ENCODE peak calls at places on chromosomes 3 and 15, in five cellular contexts. One of them, this sample, is unnamed.

GRCh38 chr15:61639491-61639890 is 410.4 kb upstream of the RORA start:
- DNase-seq in GM23338: peak; percentile 27
- DNase-seq in MM.1S: no peak
- DNase-seq in hepatocyte: no peak
- DNase-seq in GM23248: no peak
- DNase-seq in this sample: no peak

GRCh38 chr15:49506341-49506740 is 83.3 kb downstream of the FGF7 start:
- DNase-seq in GM23338: no peak
- DNase-seq in MM.1S: no peak
- DNase-seq in hepatocyte: no peak
- DNase-seq in GM23248: no peak
- DNase-seq in this sample: no peak

GRCh38 chr3:133989931-133990702 is 39.6 kb downstream of the SLCO2A1 start:
- DNase-seq in GM23338: no peak
- DNase-seq in MM.1S: no peak
- DNase-seq in hepatocyte: no peak
- DNase-seq in GM23248: no peak
- DNase-seq in this sample: no peak

GRCh38 chr3:126311338-126311978 is 45.8 kb downstream of the KLF15 start:
- DNase-seq in GM23338: no peak
- DNase-seq in MM.1S: no peak
- DNase-seq in hepatocyte: no peak
- DNase-seq in GM23248: no peak
- DNase-seq in this sample: no peak

GRCh38 chr3:169145551-169145950 is 518.0 kb downstream of the MECOM start:
- DNase-seq in GM23338: no peak
- DNase-seq in MM.1S: no peak
- DNase-seq in hepatocyte: no peak
- DNase-seq in GM23248: peak; percentile 5
- DNase-seq in this sample: no peak

GRCh38 chr3:116190095-116190494 is 255.2 kb downstream of the LSAMP start:
- DNase-seq in GM23338: no peak
- DNase-seq in MM.1S: no peak
- DNase-seq in hepatocyte: no peak
- DNase-seq in GM23248: no peak
- DNase-seq in this sample: no peak

GRCh38 chr3:146421814-146422748 is 47.3 kb downstream of the PLSCR2 start:
- DNase-seq in GM23338: no peak
- DNase-seq in MM.1S: no peak
- DNase-seq in hepatocyte: no peak
- DNase-seq in GM23248: peak; percentile 76
- DNase-seq in this sample: no peak

GRCh38 chr3:119570229-119570628 is 9.1 kb upstream of the ADPRH start:
- DNase-seq in GM23338: no peak
- DNase-seq in MM.1S: peak; percentile 10
- DNase-seq in hepatocyte: no peak
- DNase-seq in GM23248: no peak
- DNase-seq in this sample: no peak

GRCh38 chr3:126468028-126468891 is 7.4 kb downstream of the ZXDC start:
- DNase-seq in GM23338: no peak
- DNase-seq in MM.1S: no peak
- DNase-seq in hepatocyte: peak; percentile 38
- DNase-seq in GM23248: peak; percentile 46
- DNase-seq in this sample: no peak

GRCh38 chr15:74529911-74530310 is 11.1 kb upstream of the ARID3B start:
- DNase-seq in GM23338: no peak
- DNase-seq in MM.1S: no peak
- DNase-seq in hepatocyte: no peak
- DNase-seq in GM23248: peak; percentile 91
- DNase-seq in this sample: no peak

GRCh38 chr3:161508852-161509477 is 12.4 kb downstream of the OTOL1 start:
- DNase-seq in GM23338: peak; percentile 27
- DNase-seq in MM.1S: peak; percentile 69
- DNase-seq in hepatocyte: no peak
- DNase-seq in GM23248: peak; percentile 17
- DNase-seq in this sample: no peak

GRCh38 chr3:126124896-126125295 is 41.0 kb upstream of the SLC41A3 start:
- DNase-seq in GM23338: no peak
- DNase-seq in MM.1S: no peak
- DNase-seq in hepatocyte: no peak
- DNase-seq in GM23248: no peak
- DNase-seq in this sample: no peak

GRCh38 chr3:143525408-143525807 is 322.9 kb downstream of the SLC9A9 start:
- DNase-seq in GM23338: no peak
- DNase-seq in MM.1S: no peak
- DNase-seq in hepatocyte: no peak
- DNase-seq in GM23248: peak; percentile 69
- DNase-seq in this sample: no peak

GRCh38 chr3:57164606-57165573 is at the start of gene IL17RD:
- DNase-seq in GM23338: peak; percentile 96
- DNase-seq in MM.1S: peak; percentile 78
- DNase-seq in hepatocyte: peak; percentile 95
- DNase-seq in GM23248: peak; percentile 93
- DNase-seq in this sample: peak; percentile 96

GRCh38 chr3:111534701-111535100 is 7.3 kb upstream of the CD96 start:
- DNase-seq in GM23338: no peak
- DNase-seq in MM.1S: no peak
- DNase-seq in hepatocyte: no peak
- DNase-seq in GM23248: peak; percentile 78
- DNase-seq in this sample: no peak

GRCh38 chr3:13189639-13190375 is 116.6 kb upstream of the IQSEC1 start:
- DNase-seq in GM23338: no peak
- DNase-seq in MM.1S: no peak
- DNase-seq in hepatocyte: peak; percentile 57
- DNase-seq in GM23248: peak; percentile 55
- DNase-seq in this sample: no peak

GRCh38 chr3:136251511-136251910 is 1.4 kb downstream of the PCCB start:
- DNase-seq in GM23338: no peak
- DNase-seq in MM.1S: no peak
- DNase-seq in hepatocyte: no peak
- DNase-seq in GM23248: peak; percentile 22
- DNase-seq in this sample: no peak

GRCh38 chr3:6771171-6771570 is 89.7 kb upstream of the GRM7 start:
- DNase-seq in GM23338: no peak
- DNase-seq in MM.1S: no peak
- DNase-seq in hepatocyte: no peak
- DNase-seq in GM23248: no peak
- DNase-seq in this sample: no peak
- TF ChIP-seq EZH2phosphoT487 in GM23338: no peak
- TF ChIP-seq EZH2phosphoT487 in MM.1S: no peak
- TF ChIP-seq EZH2phosphoT487 in hepatocyte: no peak
- TF ChIP-seq EZH2phosphoT487 in GM23248: no peak
- TF ChIP-seq EZH2phosphoT487 in this sample: no peak

GRCh38 chr15:54519577-54519976 is 541.3 kb downstream of the UNC13C start:
- DNase-seq in GM23338: no peak
- DNase-seq in MM.1S: peak; percentile 91
- DNase-seq in hepatocyte: no peak
- DNase-seq in GM23248: no peak
- DNase-seq in this sample: no peak
- H3K4me2 ChIP-seq in GM23338: no peak overlapping the region
- H3K4me2 ChIP-seq in MM.1S: peak overlapping the region; percentile 82
- H3K4me2 ChIP-seq in hepatocyte: no peak overlapping the region
- H3K4me2 ChIP-seq in GM23248: no peak overlapping the region
- H3K4me2 ChIP-seq in this sample: no peak overlapping the region

GRCh38 chr3:29283739-29284138 is 2.9 kb downstream of the RBMS3 start:
- DNase-seq in GM23338: no peak
- DNase-seq in MM.1S: no peak
- DNase-seq in hepatocyte: no peak
- DNase-seq in GM23248: no peak
- DNase-seq in this sample: no peak
- H2AFZ ChIP-seq in GM23338: no peak overlapping the region
- H2AFZ ChIP-seq in MM.1S: no peak overlapping the region
- H2AFZ ChIP-seq in hepatocyte: no peak overlapping the region
- H2AFZ ChIP-seq in GM23248: peak overlapping the region; percentile 44
- H2AFZ ChIP-seq in this sample: no peak overlapping the region

GRCh38 chr15:67766963-67767362 is 58.3 kb upstream of the SKOR1 start:
- DNase-seq in GM23338: no peak
- DNase-seq in MM.1S: no peak
- DNase-seq in hepatocyte: no peak
- DNase-seq in GM23248: no peak
- DNase-seq in this sample: no peak

GRCh38 chr15:67761343-67761742 is 64.0 kb upstream of the SKOR1 start:
- DNase-seq in GM23338: no peak
- DNase-seq in MM.1S: no peak
- DNase-seq in hepatocyte: no peak
- DNase-seq in GM23248: no peak
- DNase-seq in this sample: no peak

GRCh38 chr15:67765706-67766105 is 59.6 kb upstream of the SKOR1 start:
- DNase-seq in GM23338: no peak
- DNase-seq in MM.1S: no peak
- DNase-seq in hepatocyte: no peak
- DNase-seq in GM23248: no peak
- DNase-seq in this sample: no peak

GRCh38 chr15:67758610-67759300 is 66.6 kb upstream of the SKOR1 start:
- DNase-seq in GM23338: no peak
- DNase-seq in MM.1S: no peak
- DNase-seq in hepatocyte: no peak
- DNase-seq in GM23248: no peak
- DNase-seq in this sample: no peak

GRCh38 chr15:67762610-67763368 is 62.5 kb upstream of the SKOR1 start:
- DNase-seq in GM23338: no peak
- DNase-seq in MM.1S: no peak
- DNase-seq in hepatocyte: no peak
- DNase-seq in GM23248: peak; percentile 76
- DNase-seq in this sample: no peak
- TF ChIP-seq EZH2phosphoT487 in GM23338: no peak
- TF ChIP-seq EZH2phosphoT487 in MM.1S: no peak
- TF ChIP-seq EZH2phosphoT487 in hepatocyte: no peak
- TF ChIP-seq EZH2phosphoT487 in GM23248: no peak
- TF ChIP-seq EZH2phosphoT487 in this sample: no peak

GRCh38 chr15:82624438-82624837 is 22.7 kb downstream of the CPEB1 start:
- DNase-seq in GM23338: no peak
- DNase-seq in MM.1S: no peak
- DNase-seq in hepatocyte: no peak
- DNase-seq in GM23248: no peak
- DNase-seq in this sample: no peak
- H3K4me2 ChIP-seq in GM23338: no peak overlapping the region
- H3K4me2 ChIP-seq in MM.1S: no peak overlapping the region
- H3K4me2 ChIP-seq in hepatocyte: no peak overlapping the region
- H3K4me2 ChIP-seq in GM23248: no peak overlapping the region
- H3K4me2 ChIP-seq in this sample: no peak overlapping the region